ENCODE peak calls at places on chromosomes 11 and 22, in six cellular contexts. One of them, this sample, is unnamed.

GRCh38 chr11:35061516-35062440 is 77.2 kb upstream of the CD44 start:
- DNase-seq in fibroblast of pulmonary artery: no peak
- DNase-seq in type B pancreatic cell: no peak
- DNase-seq in heart left ventricle: no peak
- DNase-seq in left ventricle myocardium inferior: no peak
- DNase-seq in neural crest cell: no peak
- DNase-seq in this sample: no peak

GRCh38 chr11:90476442-90477007 is 253.7 kb upstream of the CHORDC1 start:
- DNase-seq in left ventricle myocardium inferior: no peak
- DNase-seq in heart left ventricle: no peak
- DNase-seq in fibroblast of pulmonary artery: peak
- DNase-seq in neural crest cell: peak
- DNase-seq in type B pancreatic cell: no peak
- DNase-seq in this sample: peak

GRCh38 chr11:114762437-114762836 is 84.1 kb downstream of the NXPE2 start:
- DNase-seq in type B pancreatic cell: no peak
- DNase-seq in heart left ventricle: peak
- DNase-seq in neural crest cell: peak
- DNase-seq in left ventricle myocardium inferior: peak
- DNase-seq in fibroblast of pulmonary artery: peak
- DNase-seq in this sample: peak

GRCh38 chr11:15149050-15149449 is 34.3 kb downstream of the INSC start:
- DNase-seq in left ventricle myocardium inferior: no peak
- DNase-seq in fibroblast of pulmonary artery: no peak
- DNase-seq in heart left ventricle: no peak
- DNase-seq in neural crest cell: no peak
- DNase-seq in type B pancreatic cell: no peak
- DNase-seq in this sample: no peak

GRCh38 chr11:92277871-92278270 is 53.3 kb downstream of the FAT3 start:
- DNase-seq in left ventricle myocardium inferior: no peak
- DNase-seq in neural crest cell: no peak
- DNase-seq in heart left ventricle: no peak
- DNase-seq in type B pancreatic cell: no peak
- DNase-seq in fibroblast of pulmonary artery: no peak
- DNase-seq in this sample: no peak

GRCh38 chr22:17775781-17776470 is 1.7 kb upstream of the BID start:
- DNase-seq in left ventricle myocardium inferior: no peak
- DNase-seq in heart left ventricle: no peak
- DNase-seq in type B pancreatic cell: no peak
- DNase-seq in neural crest cell: no peak
- DNase-seq in fibroblast of pulmonary artery: no peak
- DNase-seq in this sample: no peak

GRCh38 chr11:12693485-12694181 is 19.4 kb downstream of the TEAD1 start:
- DNase-seq in fibroblast of pulmonary artery: peak
- DNase-seq in heart left ventricle: peak
- DNase-seq in type B pancreatic cell: no peak
- DNase-seq in left ventricle myocardium inferior: peak
- DNase-seq in neural crest cell: no peak
- DNase-seq in this sample: peak

GRCh38 chr22:30879398-30879797 is 89.2 kb downstream of the MORC2 start:
- DNase-seq in neural crest cell: no peak
- DNase-seq in type B pancreatic cell: no peak
- DNase-seq in left ventricle myocardium inferior: no peak
- DNase-seq in heart left ventricle: no peak
- DNase-seq in fibroblast of pulmonary artery: no peak
- DNase-seq in this sample: no peak

GRCh38 chr11:1303196-1303821 is 6.1 kb downstream of the TOLLIP start:
- DNase-seq in neural crest cell: peak
- DNase-seq in fibroblast of pulmonary artery: no peak
- DNase-seq in heart left ventricle: no peak
- DNase-seq in left ventricle myocardium inferior: no peak
- DNase-seq in type B pancreatic cell: peak
- DNase-seq in this sample: no peak

GRCh38 chr11:116257092-116257491 is 515.7 kb downstream of the BUD13 start:
- DNase-seq in neural crest cell: no peak
- DNase-seq in fibroblast of pulmonary artery: no peak
- DNase-seq in type B pancreatic cell: no peak
- DNase-seq in left ventricle myocardium inferior: no peak
- DNase-seq in heart left ventricle: no peak
- DNase-seq in this sample: no peak

GRCh38 chr11:124758355-124759267 is 3.5 kb downstream of the ESAM start:
- DNase-seq in left ventricle myocardium inferior: peak
- DNase-seq in heart left ventricle: peak
- DNase-seq in fibroblast of pulmonary artery: peak
- DNase-seq in type B pancreatic cell: no peak
- DNase-seq in neural crest cell: peak
- DNase-seq in this sample: peak

GRCh38 chr11:57903441-57904123 is 120.1 kb upstream of the OR9Q1 start:
- DNase-seq in heart left ventricle: peak
- DNase-seq in left ventricle myocardium inferior: no peak
- DNase-seq in neural crest cell: no peak
- DNase-seq in type B pancreatic cell: no peak
- DNase-seq in fibroblast of pulmonary artery: no peak
- DNase-seq in this sample: peak

GRCh38 chr11:120499859-120500258 is 11.7 kb upstream of the GRIK4 start:
- DNase-seq in heart left ventricle: no peak
- DNase-seq in fibroblast of pulmonary artery: no peak
- DNase-seq in neural crest cell: no peak
- DNase-seq in left ventricle myocardium inferior: no peak
- DNase-seq in type B pancreatic cell: no peak
- DNase-seq in this sample: no peak

GRCh38 chr11:66157182-66157864 is 87.3 kb downstream of the PACS1 start:
- DNase-seq in fibroblast of pulmonary artery: peak
- DNase-seq in type B pancreatic cell: no peak
- DNase-seq in left ventricle myocardium inferior: no peak
- DNase-seq in neural crest cell: no peak
- DNase-seq in heart left ventricle: no peak
- DNase-seq in this sample: no peak

GRCh38 chr11:114846040-114846791 is 167.9 kb downstream of the NXPE2 start:
- DNase-seq in neural crest cell: no peak
- DNase-seq in type B pancreatic cell: no peak
- DNase-seq in heart left ventricle: peak
- DNase-seq in fibroblast of pulmonary artery: no peak
- DNase-seq in left ventricle myocardium inferior: peak
- DNase-seq in this sample: no peak

GRCh38 chr11:74019860-74020259 is 11.0 kb upstream of the UCP3 start:
- DNase-seq in heart left ventricle: no peak
- DNase-seq in fibroblast of pulmonary artery: no peak
- DNase-seq in left ventricle myocardium inferior: no peak
- DNase-seq in type B pancreatic cell: no peak
- DNase-seq in neural crest cell: no peak
- DNase-seq in this sample: peak

GRCh38 chr22:45949921-45950320 is 27.0 kb downstream of the WNT7B start:
- DNase-seq in neural crest cell: no peak
- DNase-seq in fibroblast of pulmonary artery: no peak
- DNase-seq in heart left ventricle: no peak
- DNase-seq in left ventricle myocardium inferior: no peak
- DNase-seq in type B pancreatic cell: no peak
- DNase-seq in this sample: no peak

GRCh38 chr11:1301220-1302000 is 8.0 kb downstream of the TOLLIP start:
- DNase-seq in heart left ventricle: no peak
- DNase-seq in fibroblast of pulmonary artery: no peak
- DNase-seq in neural crest cell: no peak
- DNase-seq in type B pancreatic cell: peak
- DNase-seq in left ventricle myocardium inferior: no peak
- DNase-seq in this sample: no peak

GRCh38 chr11:61967924-61968757 is 707 bp upstream of the FTH1 start:
- DNase-seq in left ventricle myocardium inferior: peak
- DNase-seq in type B pancreatic cell: peak
- DNase-seq in fibroblast of pulmonary artery: peak
- DNase-seq in neural crest cell: peak
- DNase-seq in heart left ventricle: peak
- DNase-seq in this sample: peak

GRCh38 chr22:35521358-35522264 is 19.0 kb upstream of the RASD2 start:
- DNase-seq in heart left ventricle: no peak
- DNase-seq in neural crest cell: no peak
- DNase-seq in type B pancreatic cell: no peak
- DNase-seq in fibroblast of pulmonary artery: no peak
- DNase-seq in left ventricle myocardium inferior: no peak
- DNase-seq in this sample: no peak

GRCh38 chr11:11555228-11555627 is 66.6 kb downstream of the GALNT18 start:
- DNase-seq in left ventricle myocardium inferior: peak
- DNase-seq in fibroblast of pulmonary artery: no peak
- DNase-seq in type B pancreatic cell: no peak
- DNase-seq in heart left ventricle: peak
- DNase-seq in neural crest cell: no peak
- DNase-seq in this sample: no peak

GRCh38 chr11:2298131-2298794 is 3.5 kb downstream of the C11orf21 start:
- DNase-seq in type B pancreatic cell: peak
- DNase-seq in heart left ventricle: no peak
- DNase-seq in fibroblast of pulmonary artery: no peak
- DNase-seq in left ventricle myocardium inferior: no peak
- DNase-seq in neural crest cell: no peak
- DNase-seq in this sample: no peak

GRCh38 chr22:38114484-38115398 is 4.3 kb upstream of the BAIAP2L2 start:
- DNase-seq in neural crest cell: peak
- DNase-seq in type B pancreatic cell: peak
- DNase-seq in fibroblast of pulmonary artery: peak
- DNase-seq in left ventricle myocardium inferior: peak
- DNase-seq in heart left ventricle: peak
- DNase-seq in this sample: peak

GRCh38 chr11:34792814-34793241 is 123.4 kb downstream of the APIP start:
- DNase-seq in left ventricle myocardium inferior: no peak
- DNase-seq in neural crest cell: no peak
- DNase-seq in type B pancreatic cell: no peak
- DNase-seq in fibroblast of pulmonary artery: no peak
- DNase-seq in heart left ventricle: no peak
- DNase-seq in this sample: no peak

GRCh38 chr11:58757449-58757848 is 25.7 kb upstream of the GLYAT start:
- DNase-seq in type B pancreatic cell: no peak
- DNase-seq in neural crest cell: no peak
- DNase-seq in heart left ventricle: no peak
- DNase-seq in left ventricle myocardium inferior: no peak
- DNase-seq in fibroblast of pulmonary artery: no peak
- DNase-seq in this sample: no peak

GRCh38 chr11:111557425-111558111 is 17.0 kb downstream of the LAYN start:
- DNase-seq in fibroblast of pulmonary artery: peak
- DNase-seq in neural crest cell: no peak
- DNase-seq in type B pancreatic cell: no peak
- DNase-seq in left ventricle myocardium inferior: no peak
- DNase-seq in heart left ventricle: no peak
- DNase-seq in this sample: no peak
- TF ChIP-seq CTCF in fibroblast of pulmonary artery: no peak
- TF ChIP-seq CTCF in neural crest cell: no peak
- TF ChIP-seq CTCF in type B pancreatic cell: no peak
- TF ChIP-seq CTCF in left ventricle myocardium inferior: no peak
- TF ChIP-seq CTCF in heart left ventricle: no peak
- TF ChIP-seq CTCF in this sample: no peak

DNA sequence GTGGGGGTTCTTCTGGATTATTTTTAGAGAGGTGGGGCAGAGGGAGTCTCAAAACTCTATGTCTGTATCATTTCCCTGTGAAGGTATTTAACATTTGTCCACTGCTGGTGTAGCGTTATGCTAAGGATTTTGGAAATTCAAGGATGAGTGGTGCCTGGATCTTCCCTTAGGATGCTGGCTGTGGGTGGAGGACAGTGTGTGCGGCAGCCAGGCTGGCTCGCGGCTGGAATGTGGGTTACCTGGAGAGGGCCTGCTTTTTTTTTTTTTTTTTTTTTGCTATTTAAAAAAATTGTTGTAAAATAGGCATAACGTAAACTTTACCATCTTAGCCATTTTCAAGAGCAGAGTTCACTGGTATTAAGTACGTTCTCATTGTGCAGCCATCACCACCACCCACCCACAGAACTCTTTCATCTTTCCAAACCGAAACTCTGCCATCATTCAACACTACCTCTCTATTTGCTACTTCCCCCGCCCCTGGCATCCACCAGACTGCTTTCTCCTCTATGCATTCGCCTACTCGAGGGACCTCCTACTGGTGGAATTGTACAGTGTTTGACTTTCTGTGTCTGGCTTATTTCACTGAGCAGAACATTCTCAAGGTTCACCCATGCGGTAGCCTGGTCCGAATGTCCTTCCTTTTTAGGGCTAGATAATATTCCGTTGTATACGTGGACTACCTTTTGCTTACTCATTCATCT is 67.1 kb downstream of the PARVB start:
- DNase-seq in left ventricle myocardium inferior: no peak
- DNase-seq in heart left ventricle: no peak
- DNase-seq in neural crest cell: no peak
- DNase-seq in type B pancreatic cell: no peak
- DNase-seq in fibroblast of pulmonary artery: peak
- DNase-seq in this sample: peak
- TF ChIP-seq CTCF in left ventricle myocardium inferior: no peak
- TF ChIP-seq CTCF in heart left ventricle: no peak
- TF ChIP-seq CTCF in neural crest cell: peak
- TF ChIP-seq CTCF in type B pancreatic cell: peak
- TF ChIP-seq CTCF in fibroblast of pulmonary artery: peak
- TF ChIP-seq CTCF in this sample: peak

GRCh38 chr22:39208013-39208680 is 36.6 kb downstream of the PDGFB start:
- DNase-seq in left ventricle myocardium inferior: no peak
- DNase-seq in type B pancreatic cell: no peak
- DNase-seq in neural crest cell: no peak
- DNase-seq in fibroblast of pulmonary artery: no peak
- DNase-seq in heart left ventricle: no peak
- DNase-seq in this sample: no peak
- TF ChIP-seq CTCF in left ventricle myocardium inferior: no peak
- TF ChIP-seq CTCF in type B pancreatic cell: no peak
- TF ChIP-seq CTCF in neural crest cell: no peak
- TF ChIP-seq CTCF in fibroblast of pulmonary artery: no peak
- TF ChIP-seq CTCF in heart left ventricle: no peak
- TF ChIP-seq CTCF in this sample: no peak

GRCh38 chr11:3341298-3341697 is 37.6 kb downstream of the ZNF195 start:
- DNase-seq in left ventricle myocardium inferior: peak
- DNase-seq in neural crest cell: peak
- DNase-seq in fibroblast of pulmonary artery: peak
- DNase-seq in heart left ventricle: no peak
- DNase-seq in type B pancreatic cell: no peak
- DNase-seq in this sample: peak

GRCh38 chr11:3344775-3345174 is 34.2 kb downstream of the ZNF195 start:
- DNase-seq in left ventricle myocardium inferior: no peak
- DNase-seq in neural crest cell: no peak
- DNase-seq in type B pancreatic cell: no peak
- DNase-seq in heart left ventricle: no peak
- DNase-seq in fibroblast of pulmonary artery: no peak
- DNase-seq in this sample: no peak

GRCh38 chr11:3344327-3344726 is 34.6 kb downstream of the ZNF195 start:
- DNase-seq in type B pancreatic cell: no peak
- DNase-seq in neural crest cell: no peak
- DNase-seq in fibroblast of pulmonary artery: no peak
- DNase-seq in left ventricle myocardium inferior: no peak
- DNase-seq in heart left ventricle: no peak
- DNase-seq in this sample: no peak

GRCh38 chr11:3338569-3339565 is 40.1 kb downstream of the ZNF195 start:
- DNase-seq in neural crest cell: no peak
- DNase-seq in type B pancreatic cell: no peak
- DNase-seq in heart left ventricle: no peak
- DNase-seq in fibroblast of pulmonary artery: no peak
- DNase-seq in left ventricle myocardium inferior: no peak
- DNase-seq in this sample: no peak

DNA sequence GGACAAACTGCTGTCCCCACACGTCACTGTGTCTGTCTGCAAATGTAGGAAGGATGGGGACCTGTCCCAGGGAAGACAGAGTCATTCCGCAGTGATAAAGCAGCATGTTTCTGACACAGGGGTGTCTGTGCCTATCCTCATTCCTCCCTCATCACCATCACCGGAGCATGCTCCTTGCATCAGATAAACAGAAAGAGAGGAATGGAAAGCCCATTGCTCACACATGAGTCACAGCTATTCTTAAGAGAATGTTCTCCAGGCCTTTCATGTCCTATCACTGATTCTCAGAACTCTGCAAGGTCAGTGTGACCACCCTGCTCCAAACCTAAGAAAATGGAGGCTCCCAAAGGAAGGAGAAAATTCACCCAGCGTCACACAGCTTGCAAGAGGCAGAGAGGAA is 38.9 kb downstream of the ZNF195 start:
- DNase-seq in neural crest cell: no peak
- DNase-seq in left ventricle myocardium inferior: no peak
- DNase-seq in type B pancreatic cell: no peak
- DNase-seq in heart left ventricle: no peak
- DNase-seq in fibroblast of pulmonary artery: peak
- DNase-seq in this sample: no peak
- TF ChIP-seq CTCF in neural crest cell: no peak
- TF ChIP-seq CTCF in left ventricle myocardium inferior: no peak
- TF ChIP-seq CTCF in type B pancreatic cell: no peak
- TF ChIP-seq CTCF in heart left ventricle: no peak
- TF ChIP-seq CTCF in fibroblast of pulmonary artery: no peak
- TF ChIP-seq CTCF in this sample: no peak

This sample was measured in activated CD8-positive, alpha-beta T cell treated with anti-CD3 and anti-CD28 coated beads for 36 hours.